ENCODE peak calls at places on chromosomes 13 and 19, in ten cellular contexts. A is A673; V is AG09319; Z is breast epithelium; G is tibial nerve; D is progenitor cell of endocrine pancreas; R is BE2C; O is mesothelial cell of epicardium; C is CD4-positive, alpha-beta T cell; E is kidney epithelial cell. F is an unnamed sample.

GRCh38 chr19:2051771-2052704 is 994 bp upstream of the MKNK2 start:
- DNase-seq in C (no peak), V (no peak), E (no peak), R (no peak), Z (no peak), G (no peak), A (no peak), D (no peak), O (no peak), F (no peak)

GRCh38 chr13:99327761-99328160 is 20.6 kb upstream of the GPR183 start:
- DNase-seq in A (no peak), Z (no peak), C (no peak), R (no peak), D (no peak), E (no peak), G (no peak), O (no peak), V (no peak), F (no peak)

GRCh38 chr19:38277549-38277948 is 13.2 kb downstream of the SPINT2 start:
- DNase-seq in O (no peak), A (no peak), C (no peak), G (no peak), D (no peak), V (peak; percentile 24), E (no peak), R (no peak), Z (no peak), F (no peak)

GRCh38 chr13:32837973-32838940 is 178.0 kb upstream of the KL start:
- DNase-seq in C (no peak), O (no peak), R (no peak), G (no peak), E (no peak), Z (no peak), A (no peak), D (no peak), V (no peak), F (no peak)

GRCh38 chr13:110637747-110638146 is 22.4 kb downstream of the NAXD start:
- DNase-seq in A (no peak), V (no peak), E (no peak), O (no peak), Z (no peak), D (no peak), C (no peak), R (no peak), G (no peak), F (no peak)

GRCh38 chr19:11580665-11581418 is 3.4 kb upstream of the ACP5 start:
- DNase-seq in G (no peak), Z (no peak), R (no peak), C (no peak), O (no peak), V (no peak), E (no peak), D (no peak), A (no peak), F (no peak)

GRCh38 chr13:108113407-108113806 is 101.9 kb downstream of the LIG4 start:
- DNase-seq in C (no peak), V (no peak), D (no peak), R (no peak), G (no peak), O (no peak), A (no peak), Z (no peak), E (no peak), F (no peak)

GRCh38 chr13:94344126-94344863 is 135.2 kb downstream of the DCT start:
- DNase-seq in E (no peak), Z (no peak), A (no peak), D (no peak), G (no peak), R (no peak), C (no peak), O (no peak), V (no peak), F (no peak)

GRCh38 chr19:49073514-49074378 is 1.2 kb upstream of the KCNA7 start:
- DNase-seq in A (peak; percentile 70), O (no peak), G (no peak), R (peak; percentile 63), D (no peak), Z (no peak), V (no peak), E (no peak), C (no peak), F (no peak)

DNA sequence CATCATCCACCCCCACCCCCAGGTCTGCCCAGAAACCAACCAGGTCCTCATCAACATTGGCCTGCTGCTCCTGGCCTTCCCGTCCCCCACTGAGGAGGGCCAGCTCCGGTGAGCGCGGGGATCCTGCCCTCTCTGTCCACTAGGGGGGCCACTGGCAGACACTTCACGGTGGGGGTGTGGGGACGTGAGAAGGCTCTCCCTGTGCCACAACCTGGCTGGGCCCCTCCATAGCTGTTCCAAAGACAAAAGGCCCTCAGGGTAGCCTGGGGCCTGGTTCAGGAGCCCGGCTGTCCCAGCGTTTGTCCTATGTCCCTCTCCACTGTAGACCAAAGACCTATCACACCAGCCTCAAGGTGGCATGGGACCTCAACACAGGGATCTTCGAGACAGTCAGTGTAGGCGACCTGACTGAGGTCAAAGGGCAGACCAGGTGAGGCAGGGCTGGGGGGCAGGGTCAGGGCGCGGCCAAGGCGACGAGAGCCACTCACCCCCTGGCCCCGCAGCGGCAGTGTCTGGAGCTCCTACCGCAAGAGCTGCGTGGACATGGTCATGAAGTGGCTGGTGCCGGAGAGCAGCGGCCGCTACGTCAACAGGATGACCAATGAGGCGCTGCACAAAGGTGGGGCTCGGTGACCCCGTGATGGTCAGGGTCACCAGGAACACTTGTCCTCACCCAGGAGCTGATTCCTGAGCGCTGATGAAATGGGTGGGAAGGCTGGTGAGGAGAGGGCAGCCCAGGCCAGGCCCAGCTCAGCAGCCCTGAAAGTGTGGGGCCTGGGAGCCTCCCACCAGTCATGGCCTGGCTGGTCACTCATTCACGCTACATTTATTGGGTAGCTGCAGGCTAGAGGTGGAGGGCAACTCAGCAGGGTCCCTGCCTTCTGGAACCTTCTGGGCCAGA is 7.9 kb downstream of the DCAF15 start:
- DNase-seq in C (no peak), O (no peak), G (no peak), Z (no peak), R (no peak), A (no peak), E (no peak), V (no peak), D (no peak), F (no peak)
- TF ChIP-seq CTCF in C (peak; percentile 27), O (peak; percentile 22), G (no peak), Z (no peak), R (peak; percentile 33), A (peak; percentile 31), E (peak; percentile 30), V (peak; percentile 16), D (peak; percentile 34), F (peak; percentile 11)

DNA sequence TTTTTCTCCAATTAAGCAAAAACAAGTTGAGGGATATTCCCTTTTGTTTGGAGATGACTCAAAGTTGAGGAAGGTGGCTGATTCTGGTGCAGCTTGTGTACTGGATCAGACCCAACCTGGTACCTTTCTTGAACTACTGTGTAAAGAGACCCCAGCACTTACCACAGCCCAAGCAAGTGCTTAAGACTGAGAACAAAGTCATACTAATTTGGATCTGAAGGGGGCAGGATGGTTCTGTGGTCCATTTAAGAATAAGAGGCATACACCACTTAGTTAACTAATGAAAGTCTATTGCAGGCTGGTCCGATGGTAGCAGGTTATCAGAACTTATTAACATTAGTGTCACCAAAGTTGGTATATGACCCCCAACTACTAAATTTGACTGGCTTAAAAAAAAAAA is 6.3 kb downstream of the THSD1 start:
- DNase-seq in G (no peak), R (no peak), A (no peak), Z (no peak), V (no peak), C (no peak), D (no peak), O (no peak), E (no peak), F (no peak)
- TF ChIP-seq CTCF in G (no peak), R (no peak), A (peak; percentile 21), Z (peak; percentile 13), V (no peak), C (no peak), D (no peak), O (no peak), E (no peak), F (peak; percentile 26)

DNA sequence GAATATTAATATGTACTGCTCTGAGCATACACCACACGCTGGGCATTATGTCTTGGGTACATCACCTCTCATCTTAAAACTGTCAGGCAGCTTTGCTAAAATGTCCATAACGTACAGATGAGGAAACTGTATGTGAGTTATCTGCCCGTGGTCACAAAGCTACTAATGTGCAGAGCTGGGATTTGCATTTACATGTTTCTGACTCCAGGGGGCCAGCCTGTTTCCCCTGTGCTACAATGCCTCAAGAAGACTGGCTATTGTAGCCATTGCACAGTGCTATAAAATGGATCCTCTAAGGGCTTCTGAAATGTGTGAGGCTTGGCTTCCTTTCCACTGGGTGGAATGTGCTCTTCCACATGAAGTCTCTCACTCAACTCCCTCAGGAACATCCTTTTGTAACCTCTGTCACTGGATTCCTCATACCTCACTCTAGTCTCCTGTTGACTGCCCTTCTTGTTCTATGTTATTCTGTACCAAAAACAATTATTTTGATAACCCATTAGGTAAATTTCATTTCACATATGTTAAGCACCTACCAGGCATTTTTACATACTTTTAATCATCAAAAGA is 95.6 kb upstream of the HTR2A start:
- DNase-seq in D (no peak), O (no peak), E (no peak), Z (no peak), A (peak; percentile 45), C (no peak), V (no peak), R (peak; percentile 23), G (no peak), F (no peak)
- TF ChIP-seq CTCF in D (peak; percentile 40), O (no peak), E (peak; percentile 44), Z (no peak), A (peak; percentile 52), C (no peak), V (peak; percentile 20), R (peak; percentile 54), G (no peak), F (peak; percentile 23)

DNA sequence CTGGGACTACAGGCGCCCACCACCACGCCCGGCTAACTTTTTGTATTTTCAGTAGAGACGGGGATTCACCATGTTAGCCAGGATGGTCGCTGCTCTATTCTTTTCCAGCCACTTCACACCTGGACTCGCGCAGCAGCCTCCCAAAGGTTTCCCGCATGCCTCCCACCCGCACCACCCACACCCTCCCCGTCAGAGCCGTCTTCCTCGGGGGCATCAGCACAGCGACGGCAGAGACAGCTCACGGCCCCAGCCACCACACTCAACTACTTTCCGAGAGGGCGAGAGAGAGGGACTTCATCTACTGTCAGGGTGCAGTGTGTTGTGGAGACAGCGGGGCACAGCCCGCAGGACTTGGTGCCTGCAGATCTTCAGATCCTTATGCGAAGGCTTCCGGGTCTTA is 5.6 kb downstream of the ZNF787 start:
- DNase-seq in A (no peak), C (no peak), R (no peak), V (no peak), G (no peak), E (no peak), Z (no peak), D (no peak), O (no peak), F (no peak)
- TF ChIP-seq CTCF in A (no peak), C (no peak), R (no peak), V (no peak), G (no peak), E (no peak), Z (no peak), D (no peak), O (no peak), F (no peak)

DNA sequence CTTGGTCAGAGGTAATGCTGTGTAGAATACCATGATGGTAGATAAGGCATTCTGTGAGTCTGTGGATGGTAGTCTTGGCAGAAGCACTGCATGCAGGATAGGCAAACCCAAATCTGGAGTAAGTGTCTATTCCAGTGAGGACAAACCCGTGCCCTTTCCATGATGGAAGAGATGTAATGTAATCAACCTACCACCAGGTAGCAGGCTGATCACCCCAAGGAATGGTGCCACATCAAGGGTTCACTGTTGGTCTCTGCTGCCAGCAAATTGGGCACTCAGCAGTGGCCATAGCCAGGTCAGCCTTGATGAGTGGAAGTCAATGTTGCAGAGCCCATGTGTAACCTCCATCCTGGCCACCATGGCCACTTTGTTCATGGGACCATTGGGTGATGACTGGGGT is 155.0 kb downstream of the RAP2A start:
- DNase-seq in E (no peak), Z (no peak), O (no peak), R (no peak), C (no peak), G (no peak), D (no peak), V (no peak), A (no peak), F (no peak)
- TF ChIP-seq CTCF in E (no peak), Z (no peak), O (no peak), R (peak; percentile 18), C (no peak), G (no peak), D (no peak), V (no peak), A (peak; percentile 11), F (no peak)